ENCODE peak calls at places on chromosomes 12 and 14, in seven cellular contexts. G is fibroblast of mammary gland; E is stimulated activated CD4-positive, alpha-beta T cell treated with anti-CD3 and anti-CD28 coated beads, Interleukin-15, amount 100 ng/mL, for 1 hour; M is NCI-H2107; N is mammary epithelial cell; O is ovary; T is HFFc6. S is an unnamed sample.

GRCh38 chr14:24332094-24332983 is 2.5 kb downstream of the ADCY4 start:
- DNase-seq in N (peak; percentile 63), T (peak; percentile 39), O (peak; percentile 50), M (peak; percentile 77), G (peak; percentile 50), E (peak; percentile 71), S (peak; percentile 42)

GRCh38 chr14:24117179-24117578 is 2.4 kb upstream of the NRL start:
- DNase-seq in E (no peak), T (no peak), N (no peak), M (no peak), O (no peak), G (no peak), S (no peak)

GRCh38 chr14:104694475-104694950 is 5.1 kb downstream of the INF2 start:
- DNase-seq in O (no peak), T (no peak), G (no peak), E (no peak), M (no peak), N (no peak), S (no peak)

GRCh38 chr14:104794641-104795467 is 694 bp downstream of the AKT1 start:
- DNase-seq in O (no peak), E (no peak), M (no peak), N (peak; percentile 23), T (no peak), G (no peak), S (no peak)

GRCh38 chr14:101235042-101235871 is 326.0 kb upstream of the DIO3 start:
- DNase-seq in M (peak; percentile 70), O (no peak), N (peak; percentile 5), E (no peak), G (peak; percentile 34), T (peak; percentile 41), S (peak; percentile 25)

GRCh38 chr14:99325591-99325990 is 53.6 kb upstream of the BCL11B start:
- DNase-seq in E (no peak), G (no peak), M (no peak), N (no peak), O (no peak), T (no peak), S (no peak)

GRCh38 chr14:38286481-38286880 is 30.6 kb upstream of the CLEC14A start:
- DNase-seq in E (no peak), N (no peak), O (no peak), M (no peak), T (no peak), G (no peak), S (no peak)

GRCh38 chr12:103279444-103279843 is 216.3 kb downstream of the C12orf42 start:
- DNase-seq in M (no peak), T (no peak), G (no peak), N (peak; percentile 25), O (no peak), E (no peak), S (no peak)

GRCh38 chr14:80850197-80850814 is 91.2 kb downstream of the CEP128 start:
- DNase-seq in T (peak; percentile 50), O (no peak), N (no peak), M (no peak), E (no peak), G (peak; percentile 67), S (no peak)

GRCh38 chr12:93376436-93377251 is 1.1 kb upstream of the NUDT4 start:
- DNase-seq in E (no peak), G (peak; percentile 54), O (peak; percentile 33), N (peak; percentile 10), M (no peak), T (no peak), S (no peak)

GRCh38 chr12:127162307-127162706 is 1104.7 kb upstream of the TMEM132C start:
- DNase-seq in O (no peak), T (no peak), N (no peak), E (no peak), G (no peak), M (no peak), S (no peak)

GRCh38 chr12:79592865-79593264 is 97.9 kb downstream of the PAWR start:
- DNase-seq in O (no peak), E (no peak), M (no peak), T (no peak), G (no peak), N (no peak), S (no peak)

GRCh38 chr12:102438047-102438822 is 42.1 kb downstream of the IGF1 start:
- DNase-seq in G (no peak), M (no peak), E (no peak), T (peak; percentile 51), O (no peak), N (no peak), S (no peak)

GRCh38 chr14:39566795-39567194 is 134.6 kb upstream of the FBXO33 start:
- DNase-seq in T (no peak), O (no peak), G (no peak), N (no peak), M (no peak), E (no peak), S (no peak)

GRCh38 chr12:124332068-124332672 is 37.3 kb downstream of the RFLNA start:
- DNase-seq in G (no peak), O (no peak), E (no peak), N (no peak), M (no peak), T (no peak), S (no peak)

GRCh38 chr12:53336137-53336785 is at the start of gene SP7:
- DNase-seq in M (no peak), G (no peak), O (no peak), N (no peak), E (no peak), T (no peak), S (no peak)

GRCh38 chr12:76032043-76032981 is 736 bp upstream of the PHLDA1 start:
- DNase-seq in G (peak; percentile 71), M (no peak), E (no peak), T (peak; percentile 60), N (peak; percentile 65), O (peak; percentile 52), S (peak; percentile 60)

GRCh38 chr14:81432171-81432570 is 32.0 kb upstream of the STON2 start:
- DNase-seq in G (no peak), T (no peak), M (no peak), N (peak; percentile 74), E (no peak), O (no peak), S (no peak)

GRCh38 chr14:103535081-103535890 is 6.3 kb downstream of the TRMT61A start:
- DNase-seq in M (no peak), T (no peak), G (no peak), N (no peak), O (no peak), E (no peak), S (no peak)